ENCODE peak calls at places on chromosomes 12 and 14, in seven cellular contexts. O is A549, Y is HepG2, H is K562, Q is HCT116, P is IMR-90, M is GM12878. B is an unnamed sample.

GRCh38 chr12:85575115-85576096 is 260.8 kb downstream of the RASSF9 start:
- DNase-seq in O (peak), Y (peak), H (peak), Q (peak), P (peak), M (peak), B (peak)

GRCh38 chr12:88142610-88142991 is 494 bp downstream of the TMTC3 start:
- DNase-seq in O (no peak), Y (peak), H (no peak), Q (no peak), P (no peak), M (no peak), B (no peak)

GRCh38 chr12:8948711-8949524 is 527 bp downstream of the M6PR start:
- DNase-seq in O (peak), Y (peak), H (peak), Q (no peak), P (peak), M (no peak), B (peak)

GRCh38 chr12:77120695-77121094 is 55.3 kb upstream of the E2F7 start:
- DNase-seq in O (no peak), Y (no peak), H (no peak), Q (no peak), P (peak), M (no peak), B (no peak)

GRCh38 chr12:71109834-71110233 is 48.0 kb downstream of the TSPAN8 start:
- DNase-seq in O (no peak), Y (no peak), H (no peak), Q (no peak), P (no peak), M (no peak), B (no peak)

GRCh38 chr14:91392623-91393303 is 24.9 kb downstream of the CCDC88C start:
- DNase-seq in O (no peak), Y (no peak), H (no peak), Q (no peak), P (no peak), M (no peak), B (no peak)

GRCh38 chr12:82326905-82327503 is 31.2 kb downstream of the CCDC59 start:
- DNase-seq in O (peak), Y (peak), H (peak), Q (peak), P (peak), M (no peak), B (peak)

GRCh38 chr12:121649819-121650353 is 19.6 kb downstream of the MORN3 start:
- DNase-seq in O (no peak), Y (no peak), H (peak), Q (no peak), P (no peak), M (no peak), B (no peak)

GRCh38 chr14:100150932-100151587 is 8.4 kb downstream of the DEGS2 start:
- DNase-seq in O (no peak), Y (no peak), H (no peak), Q (no peak), P (no peak), M (no peak), B (peak)

GRCh38 chr14:71658261-71658860 is 273.9 kb upstream of the RGS6 start:
- DNase-seq in O (no peak), Y (no peak), H (no peak), Q (no peak), P (no peak), M (no peak), B (no peak)

GRCh38 chr14:78010688-78011087 is 159.5 kb upstream of the NRXN3 start:
- DNase-seq in O (no peak), Y (no peak), H (no peak), Q (no peak), P (peak), M (no peak), B (no peak)

GRCh38 chr12:25960176-25960575 is 1.7 kb downstream of the RASSF8 start:
- DNase-seq in O (peak), Y (no peak), H (no peak), Q (no peak), P (peak), M (no peak), B (peak)

GRCh38 chr14:51972566-51972965 is 16.8 kb upstream of the RTRAF start:
- DNase-seq in O (no peak), Y (no peak), H (no peak), Q (no peak), P (peak), M (no peak), B (no peak)

GRCh38 chr12:30843211-30843610 is 83.3 kb upstream of the TSPAN11 start:
- DNase-seq in O (no peak), Y (no peak), H (no peak), Q (no peak), P (no peak), M (no peak), B (no peak)

GRCh38 chr12:40522837-40523236 is 169.4 kb upstream of the CNTN1 start:
- DNase-seq in O (no peak), Y (no peak), H (no peak), Q (no peak), P (no peak), M (no peak), B (no peak)
- TF ChIP-seq RAD21 in O (no peak), Y (no peak), H (no peak), Q (no peak), P (no peak), M (no peak), B (no peak)

DNA sequence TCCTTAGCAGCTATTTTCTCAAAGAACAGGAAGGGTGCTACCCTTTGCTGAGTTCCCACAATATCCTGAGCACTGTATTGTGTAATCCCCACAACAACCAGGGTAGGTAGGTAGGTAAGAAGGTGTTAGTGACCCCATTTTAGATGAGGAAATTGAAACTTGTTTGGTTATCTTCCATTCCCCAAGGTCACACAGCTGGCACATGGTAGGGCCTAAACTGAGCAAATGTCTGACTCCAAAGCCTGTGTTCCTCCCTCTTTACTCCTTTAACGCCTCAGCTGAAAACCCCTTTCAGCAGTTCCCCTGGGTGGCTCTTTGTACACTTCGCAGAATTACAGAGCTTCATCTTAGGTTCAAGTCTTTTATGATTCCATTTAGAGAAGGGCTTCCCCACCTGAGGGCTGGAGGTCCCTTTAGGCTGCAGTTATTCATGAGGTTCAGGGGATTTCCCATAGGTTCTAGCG is 26.5 kb upstream of the RIC8B start:
- DNase-seq in O (no peak), Y (no peak), H (no peak), Q (no peak), P (no peak), M (no peak), B (no peak)
- TF ChIP-seq RAD21 in O (no peak), Y (no peak), H (no peak), Q (no peak), P (no peak), M (no peak), B (no peak)

GRCh38 chr12:64670856-64671639 is 60.8 kb downstream of the RASSF3 start:
- DNase-seq in O (no peak), Y (no peak), H (peak), Q (peak), P (peak), M (no peak), B (no peak)
- TF ChIP-seq RAD21 in O (no peak), Y (no peak), H (no peak), Q (no peak), P (no peak), M (no peak), B (no peak)

DNA sequence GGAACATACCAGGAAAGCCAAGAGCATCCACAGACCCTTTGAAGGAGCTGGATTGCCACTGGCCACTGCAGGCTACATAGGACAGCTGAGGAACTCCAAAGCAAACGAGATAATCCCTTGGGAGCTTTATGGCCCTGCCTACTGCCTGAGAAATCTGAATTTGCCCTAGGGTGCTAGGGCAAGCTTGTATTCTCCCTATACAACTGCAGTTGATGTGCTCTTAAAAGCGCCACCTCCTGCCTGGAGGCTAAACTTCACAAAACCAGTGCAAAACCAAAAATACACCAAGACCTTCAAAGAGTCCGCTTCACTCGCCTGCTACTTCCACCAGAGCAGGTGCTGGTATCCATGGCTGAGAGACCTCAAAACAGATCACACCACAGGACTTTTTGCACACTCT is 99.6 kb upstream of the KRR1 start:
- DNase-seq in O (no peak), Y (no peak), H (no peak), Q (no peak), P (no peak), M (no peak), B (no peak)
- TF ChIP-seq RAD21 in O (peak), Y (no peak), H (no peak), Q (no peak), P (no peak), M (no peak), B (no peak)

B was measured in SK-N-SH.